ENCODE peak calls at places on chromosomes 16 and 17, in seven cellular contexts. M is NB4; H is naive thymus-derived CD4-positive, alpha-beta T cell; Y is T1000; L is mesothelial cell of epicardium; C is H7; B is stimulated activated CD4-positive, alpha-beta T cell treated with anti-CD3 and anti-CD28 coated beads, Interleukin-15, amount 100 ng/mL, for 48 hours. E is an unnamed sample.

GRCh38 chr17:8964801-8965393 is 610 bp downstream of the PIK3R5 start:
- DNase-seq in H (peak), Y (no peak), L (no peak), C (no peak), B (no peak), M (peak), E (peak)

GRCh38 chr17:1730345-1731193 is 6.1 kb downstream of the WDR81 start:
- DNase-seq in B (no peak), C (peak), H (no peak), M (no peak), Y (peak), L (no peak), E (no peak)

GRCh38 chr16:3825103-3825502 is 55.4 kb downstream of the CREBBP start:
- DNase-seq in C (no peak), Y (no peak), M (no peak), H (no peak), L (no peak), B (no peak), E (no peak)

GRCh38 chr16:83967838-83968482 is at the start of gene NECAB2:
- DNase-seq in Y (peak), M (peak), L (peak), C (peak), B (no peak), H (no peak), E (no peak)

GRCh38 chr16:72658888-72659717 is 388.8 kb downstream of the ZFHX3 start:
- DNase-seq in Y (no peak), B (no peak), H (no peak), L (no peak), C (no peak), M (no peak), E (no peak)

GRCh38 chr16:11675561-11676511 is 7.6 kb downstream of the SNN start:
- DNase-seq in Y (no peak), M (no peak), C (peak), H (no peak), L (no peak), B (peak), E (no peak)

GRCh38 chr16:13529193-13529982 is 390.6 kb upstream of the ERCC4 start:
- DNase-seq in L (no peak), H (no peak), Y (no peak), C (no peak), M (no peak), B (no peak), E (no peak)

GRCh38 chr16:64478258-64478906 is 643.5 kb downstream of the CDH11 start:
- DNase-seq in H (no peak), M (no peak), L (no peak), Y (no peak), B (no peak), C (no peak), E (no peak)

GRCh38 chr16:84532299-84532724 is 27.9 kb upstream of the MEAK7 start:
- DNase-seq in C (peak), M (no peak), L (no peak), H (no peak), Y (peak), B (no peak), E (no peak)

GRCh38 chr16:1154887-1155331 is 2.0 kb downstream of the CACNA1H start:
- DNase-seq in Y (no peak), B (no peak), C (peak), M (no peak), L (no peak), H (no peak), E (no peak)

GRCh38 chr17:10612957-10613744 is 44.0 kb downstream of the MYH3 start:
- DNase-seq in M (no peak), Y (no peak), B (no peak), L (no peak), C (no peak), H (no peak), E (no peak)

GRCh38 chr16:26666486-26666885 is 400.2 kb upstream of the C16orf82 start:
- DNase-seq in L (no peak), H (no peak), B (no peak), M (no peak), Y (no peak), C (no peak), E (no peak)

GRCh38 chr17:16427020-16427419 is 11.6 kb downstream of the TRPV2 start:
- DNase-seq in C (no peak), B (no peak), Y (no peak), H (no peak), M (no peak), L (no peak), E (no peak)

GRCh38 chr17:79919164-79919585 is 79.9 kb upstream of the CBX4 start:
- DNase-seq in C (no peak), M (no peak), H (no peak), Y (no peak), L (no peak), B (no peak), E (no peak)

GRCh38 chr17:63390090-63390489 is 56.0 kb downstream of the CYB561 start:
- DNase-seq in L (no peak), M (no peak), Y (no peak), B (no peak), H (no peak), C (no peak), E (no peak)

GRCh38 chr16:64153718-64154117 is 968.1 kb downstream of the CDH11 start:
- DNase-seq in H (no peak), M (no peak), B (no peak), C (no peak), L (no peak), Y (peak), E (no peak)

GRCh38 chr16:724188-725040 is 1.8 kb downstream of the CCDC78 start:
- DNase-seq in M (no peak), C (no peak), B (no peak), L (no peak), Y (no peak), H (no peak), E (no peak)

GRCh38 chr16:77683845-77684526 is 38.3 kb upstream of the NUDT7 start:
- DNase-seq in L (no peak), M (peak), C (no peak), Y (no peak), H (no peak), B (no peak), E (no peak)

GRCh38 chr17:71987634-71988033 is 133.2 kb upstream of the SOX9 start:
- DNase-seq in Y (no peak), M (no peak), C (no peak), B (no peak), L (no peak), H (no peak), E (no peak)

GRCh38 chr17:28948873-28949184 is 2.5 kb downstream of the PHF12 start:
- DNase-seq in C (no peak), B (no peak), H (no peak), L (no peak), M (no peak), Y (no peak), E (no peak)

GRCh38 chr17:80781188-80781577 is 210.5 kb upstream of the CHMP6 start:
- DNase-seq in H (no peak), C (no peak), M (peak), Y (no peak), B (no peak), L (no peak), E (no peak)

GRCh38 chr17:55442953-55443683 is 21.5 kb upstream of the MMD start:
- DNase-seq in M (no peak), Y (no peak), L (no peak), H (no peak), B (no peak), C (no peak), E (no peak)

GRCh38 chr17:69228576-69228975 is at the start of gene ABCA10:
- DNase-seq in Y (no peak), L (no peak), C (no peak), H (no peak), B (no peak), M (no peak), E (no peak)

GRCh38 chr17:62017496-62017895 is 47.6 kb downstream of the MED13 start:
- DNase-seq in B (no peak), M (no peak), L (no peak), C (no peak), Y (no peak), H (no peak), E (no peak)

GRCh38 chr17:65749479-65749878 is 188.0 kb upstream of the AXIN2 start:
- DNase-seq in B (no peak), M (no peak), C (no peak), H (no peak), Y (no peak), L (no peak), E (no peak)

GRCh38 chr16:21524068-21524751 is 75.2 kb upstream of the METTL9 start:
- DNase-seq in C (no peak), L (no peak), H (no peak), B (no peak), Y (no peak), M (no peak), E (no peak)

GRCh38 chr17:34703533-34703932 is 124.2 kb downstream of the TMEM132E start:
- DNase-seq in C (peak), H (peak), Y (no peak), B (no peak), M (peak), L (peak), E (no peak)

GRCh38 chr16:80006175-80006895 is 405.8 kb upstream of the MAF start:
- DNase-seq in C (no peak), M (no peak), H (no peak), Y (no peak), L (no peak), B (no peak), E (no peak)

GRCh38 chr17:1905190-1905919 is 75.5 kb downstream of the RPA1 start:
- DNase-seq in H (no peak), M (no peak), B (no peak), L (no peak), Y (no peak), C (no peak), E (no peak)

E was measured in activated T-helper 2 cell treated with anti-CD3 and anti-CD28 coated beads, Interferon-gamma antibody, Interleukin-2, Interleukin-4, amounts not matched to agents 10 μg/mL and 5 μg/mL and 100 μg/mL, durations not matched to agents 14 hours and 24 hours and 36 hours.